ENCODE peak calls at places on chromosomes 4 and X, in seven cellular contexts. K is D341Med, P is mucosa of descending colon, S is HuH-7, X is HFFc6, N is NCI-H1105, B is NCI-H187. A is an unnamed sample.

GRCh38 chrX:110759785-110760184 is 35.8 kb downstream of the CHRDL1 start:
- DNase-seq in K (no peak), P (no peak), S (no peak), X (peak), N (no peak), B (no peak), A (no peak)

GRCh38 chrX:132270699-132271098 is 51.5 kb upstream of the RAP2C start:
- DNase-seq in K (no peak), P (no peak), S (no peak), X (peak), N (no peak), B (no peak), A (no peak)

GRCh38 chr4:36640876-36641275 is 359.5 kb downstream of the DTHD1 start:
- DNase-seq in K (no peak), P (no peak), S (no peak), X (no peak), N (no peak), B (no peak), A (no peak)

GRCh38 chrX:11881485-11882170 is 123.6 kb downstream of the MSL3 start:
- DNase-seq in K (no peak), P (no peak), S (no peak), X (no peak), N (no peak), B (no peak), A (no peak)

GRCh38 chr4:7530026-7530562 is 95.4 kb upstream of the PSAPL1 start:
- DNase-seq in K (no peak), P (no peak), S (no peak), X (no peak), N (no peak), B (no peak), A (no peak)

GRCh38 chr4:115119804-115120352 is 6.5 kb upstream of the NDST4 start:
- DNase-seq in K (no peak), P (no peak), S (no peak), X (no peak), N (peak), B (no peak), A (no peak)

GRCh38 chrX:10922841-10923240 is 188.3 kb upstream of the HCCS start:
- DNase-seq in K (no peak), P (no peak), S (no peak), X (no peak), N (no peak), B (no peak), A (no peak)

GRCh38 chr4:72207196-72207595 is 175.4 kb downstream of the NPFFR2 start:
- DNase-seq in K (no peak), P (no peak), S (no peak), X (no peak), N (no peak), B (no peak), A (no peak)

GRCh38 chr4:2396781-2397368 is 21.6 kb downstream of the ZFYVE28 start:
- DNase-seq in K (no peak), P (peak), S (peak), X (no peak), N (no peak), B (no peak), A (no peak)

GRCh38 chr4:168183717-168184571 is 91.6 kb downstream of the ANXA10 start:
- DNase-seq in K (no peak), P (no peak), S (no peak), X (peak), N (peak), B (no peak), A (no peak)

GRCh38 chr4:154507170-154507569 is 15.6 kb upstream of the DCHS2 start:
- DNase-seq in K (no peak), P (no peak), S (no peak), X (no peak), N (no peak), B (no peak), A (no peak)

GRCh38 chrX:110286126-110286525 is 31.8 kb downstream of the AMMECR1 start:
- DNase-seq in K (no peak), P (no peak), S (no peak), X (peak), N (no peak), B (no peak), A (no peak)

GRCh38 chr4:107253579-107254068 is 217.5 kb upstream of the DKK2 start:
- DNase-seq in K (no peak), P (no peak), S (no peak), X (no peak), N (no peak), B (no peak), A (no peak)

GRCh38 chr4:85946821-85947220 is 413.0 kb downstream of the MAPK10 start:
- DNase-seq in K (no peak), P (no peak), S (no peak), X (no peak), N (no peak), B (no peak), A (no peak)

GRCh38 chr4:69056921-69057562 is 39.2 kb upstream of the UGT2B7 start:
- DNase-seq in K (no peak), P (no peak), S (no peak), X (no peak), N (no peak), B (no peak), A (no peak)

GRCh38 chr4:86891785-86892638 is at the start of gene C4orf36:
- DNase-seq in K (peak), P (peak), S (peak), X (peak), N (peak), B (peak), A (peak)

GRCh38 chrX:24285082-24285481 is 28.8 kb downstream of the SUPT20HL2 start:
- DNase-seq in K (no peak), P (no peak), S (no peak), X (no peak), N (no peak), B (no peak), A (no peak)

GRCh38 chr4:119271361-119272085 is 50.4 kb downstream of the FABP2 start:
- DNase-seq in K (no peak), P (no peak), S (no peak), X (no peak), N (no peak), B (no peak), A (no peak)

GRCh38 chrX:132119283-132119682 is 8.5 kb downstream of the FRMD7 start:
- DNase-seq in K (no peak), P (no peak), S (peak), X (no peak), N (no peak), B (no peak), A (no peak)

GRCh38 chr4:99349338-99349737 is 3.2 kb downstream of the ADH1C start:
- DNase-seq in K (no peak), P (no peak), S (no peak), X (no peak), N (no peak), B (no peak), A (no peak)

GRCh38 chr4:108693211-108693610 is 42.8 kb downstream of the OSTC start:
- DNase-seq in K (no peak), P (no peak), S (no peak), X (no peak), N (no peak), B (no peak), A (no peak)

GRCh38 chr4:26213317-26213716 is 107.5 kb upstream of the RBPJ start:
- DNase-seq in K (no peak), P (no peak), S (no peak), X (peak), N (no peak), B (no peak), A (no peak)

GRCh38 chrX:104668550-104668949 is 102.6 kb downstream of the IL1RAPL2 start:
- DNase-seq in K (no peak), P (no peak), S (peak), X (no peak), N (no peak), B (no peak), A (peak)

GRCh38 chr4:149522031-149522430 is 293.6 kb downstream of the IQCM start:
- DNase-seq in K (peak), P (no peak), S (no peak), X (no peak), N (no peak), B (no peak), A (no peak)

GRCh38 chrX:74535633-74536141 is 78.7 kb downstream of the RLIM start:
- DNase-seq in K (peak), P (peak), S (no peak), X (peak), N (peak), B (no peak), A (peak)

GRCh38 chr4:151801547-151802516 is 41.0 kb upstream of the GATB start:
- DNase-seq in K (peak), P (peak), S (peak), X (peak), N (no peak), B (no peak), A (peak)

GRCh38 chrX:19334945-19335626 is 8.6 kb upstream of the PDHA1 start:
- DNase-seq in K (peak), P (no peak), S (no peak), X (peak), N (no peak), B (no peak), A (peak)

GRCh38 chr4:17173300-17173699 is 274.9 kb upstream of the LDB2 start:
- DNase-seq in K (no peak), P (no peak), S (no peak), X (no peak), N (no peak), B (no peak), A (peak)

GRCh38 chrX:112839856-112840255 is 775 bp downstream of the AMOT start:
- DNase-seq in K (no peak), P (no peak), S (no peak), X (no peak), N (no peak), B (no peak), A (no peak)

GRCh38 chrX:142036111-142036510 is 132.4 kb downstream of the MAGEC1 start:
- DNase-seq in K (no peak), P (no peak), S (no peak), X (peak), N (no peak), B (no peak), A (no peak)

GRCh38 chr4:137156054-137156453 is 376.2 kb downstream of the PCDH18 start:
- DNase-seq in K (no peak), P (no peak), S (no peak), X (peak), N (no peak), B (no peak), A (no peak)

GRCh38 chr4:80007745-80008149 is 65.3 kb downstream of the ANTXR2 start:
- DNase-seq in K (no peak), P (no peak), S (no peak), X (no peak), N (no peak), B (no peak), A (no peak)

GRCh38 chrX:31057691-31058090 is 14.2 kb downstream of the FTHL17 start:
- DNase-seq in K (no peak), P (no peak), S (no peak), X (no peak), N (no peak), B (no peak), A (no peak)